ENCODE peak calls at places on chromosomes 11 and 22, in four cellular contexts. E is pancreas, P is colonic mucosa, B is sigmoid colon. Z is an unnamed sample.

GRCh38 chr11:2825261-2825885 is 60.2 kb downstream of the CDKN1C start:
- DNase-seq in E (peak; percentile 57), P (peak; percentile 66), B (peak; percentile 97), Z (peak; percentile 87)

GRCh38 chr11:39541945-39542351 is 1917.5 kb downstream of the LRRC4C start:
- DNase-seq in E (peak; percentile 12), P (no peak), B (no peak), Z (no peak)

GRCh38 chr22:36363378-36363931 is 24.3 kb downstream of the MYH9 start:
- DNase-seq in E (no peak), P (no peak), B (no peak), Z (no peak)

GRCh38 chr22:22378446-22379415 is 129.8 kb downstream of the ZNF280B start:
- DNase-seq in E (no peak), P (no peak), B (no peak), Z (no peak)

GRCh38 chr11:102806296-102806695 is 8.3 kb upstream of the MMP1 start:
- DNase-seq in E (no peak), P (no peak), B (no peak), Z (no peak)

GRCh38 chr22:42365337-42365865 is 66.8 kb downstream of the NFAM1 start:
- DNase-seq in E (no peak), P (no peak), B (peak; percentile 76), Z (no peak)

GRCh38 chr22:43399338-43399979 is 12.4 kb upstream of the MPPED1 start:
- DNase-seq in E (no peak), P (no peak), B (no peak), Z (no peak)

GRCh38 chr22:32380991-32381390 is 23.3 kb downstream of the RFPL3 start:
- DNase-seq in E (no peak), P (no peak), B (no peak), Z (no peak)

GRCh38 chr11:58086528-58086927 is 38.8 kb downstream of the OR9I1 start:
- DNase-seq in E (no peak), P (no peak), B (no peak), Z (no peak)

GRCh38 chr11:34629711-34630110 is 8.8 kb downstream of the EHF start:
- DNase-seq in E (no peak), P (no peak), B (no peak), Z (no peak)

GRCh38 chr11:66745356-66746235 is 16.6 kb upstream of the SPTBN2 start:
- DNase-seq in E (no peak), P (peak; percentile 83), B (no peak), Z (peak; percentile 77)

GRCh38 chr22:39524753-39525657 is 4.6 kb downstream of the ATF4 start:
- DNase-seq in E (no peak), P (no peak), B (no peak), Z (no peak)
- H3K4me1 ChIP-seq in E (peaks cover 33% of the 10 kb centered on the region), P (peaks cover 33% of the 10 kb centered on the region), B (peaks cover 80% of the 10 kb centered on the region), Z (peaks cover 72% of the 10 kb centered on the region)

GRCh38 chr22:20419664-20419951 is 18.0 kb downstream of the SCARF2 start:
- DNase-seq in E (no peak), P (no peak), B (peak; percentile 13), Z (no peak)
- H3K4me1 ChIP-seq in E (no peaks in the 10 kb centered on the region), P (peaks cover 7% of the 10 kb centered on the region), B (peaks cover 33% of the 10 kb centered on the region), Z (peaks cover 4% of the 10 kb centered on the region)

GRCh38 chr11:6745018-6745417 is 26.8 kb downstream of the OR2AG2 start:
- DNase-seq in E (no peak), P (no peak), B (no peak), Z (no peak)
- H3K4me1 ChIP-seq in E (no peaks in the 10 kb centered on the region), P (no peaks in the 10 kb centered on the region), B (no peaks in the 10 kb centered on the region), Z (peaks cover 12% of the 10 kb centered on the region)

GRCh38 chr22:40472579-40472978 is 102.2 kb downstream of the SGSM3 start:
- DNase-seq in E (no peak), P (no peak), B (no peak), Z (no peak)
- H3K4me1 ChIP-seq in E (no peaks in the 10 kb centered on the region), P (no peaks in the 10 kb centered on the region), B (peaks cover 19% of the 10 kb centered on the region), Z (peaks cover 14% of the 10 kb centered on the region)

GRCh38 chr11:68328374-68329091 is 16.1 kb downstream of the LRP5 start:
- DNase-seq in E (peak; percentile 57), P (peak; percentile 72), B (peak; percentile 72), Z (no peak)
- H3K4me1 ChIP-seq in E (peaks cover 31% of the 10 kb centered on the region), P (peaks cover 34% of the 10 kb centered on the region), B (peaks cover 98% of the 10 kb centered on the region), Z (peaks cover 82% of the 10 kb centered on the region)

DNA sequence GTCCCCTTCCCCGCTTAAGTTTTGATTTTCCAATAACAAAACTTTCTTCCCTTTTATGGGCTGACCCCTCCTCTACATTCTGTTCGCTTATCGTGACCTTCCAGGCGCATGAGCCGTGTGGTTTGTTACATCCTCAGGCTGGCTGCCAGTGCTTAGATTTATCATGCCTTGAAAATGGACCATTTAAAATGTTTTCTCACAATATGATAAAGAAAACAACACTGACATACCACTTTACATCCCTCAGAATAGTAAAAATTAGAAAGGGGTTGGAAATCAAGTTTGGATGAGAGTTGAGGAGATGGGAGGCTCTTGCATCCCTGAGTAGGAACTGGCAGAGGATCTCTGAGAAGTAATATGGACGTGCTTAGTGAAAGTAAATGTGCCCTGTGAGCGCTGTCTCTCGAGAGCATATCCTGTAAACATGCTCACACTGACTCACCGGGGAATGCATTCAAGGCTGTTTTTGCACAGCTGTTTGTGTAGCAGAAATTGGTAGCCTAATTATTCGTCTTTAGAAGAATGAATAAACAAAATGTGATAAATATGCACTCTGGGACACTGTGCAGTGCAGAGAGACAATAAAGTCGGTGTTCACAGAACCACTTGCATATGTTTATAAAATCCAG is 17.1 kb upstream of the TOLLIP start:
- DNase-seq in E (no peak), P (no peak), B (peak; percentile 64), Z (no peak)
- H3K4me1 ChIP-seq in E (no peaks in the 10 kb centered on the region), P (no peaks in the 10 kb centered on the region), B (peaks cover 14% of the 10 kb centered on the region), Z (no peaks in the 10 kb centered on the region)

GRCh38 chr11:43576834-43577521 is 103.6 kb upstream of the HSD17B12 start:
- DNase-seq in E (no peak), P (peak; percentile 57), B (no peak), Z (no peak)
- H3K4me1 ChIP-seq in E (peaks cover 19% of the 10 kb centered on the region), P (no peaks in the 10 kb centered on the region), B (peaks cover 59% of the 10 kb centered on the region), Z (peaks cover 33% of the 10 kb centered on the region)

GRCh38 chr11:13101836-13102574 is 92.9 kb downstream of the RASSF10 start:
- DNase-seq in E (no peak), P (no peak), B (no peak), Z (no peak)
- H3K4me1 ChIP-seq in E (peaks cover 10% of the 10 kb centered on the region), P (no peaks in the 10 kb centered on the region), B (no peaks in the 10 kb centered on the region), Z (peaks cover 8% of the 10 kb centered on the region)

DNA sequence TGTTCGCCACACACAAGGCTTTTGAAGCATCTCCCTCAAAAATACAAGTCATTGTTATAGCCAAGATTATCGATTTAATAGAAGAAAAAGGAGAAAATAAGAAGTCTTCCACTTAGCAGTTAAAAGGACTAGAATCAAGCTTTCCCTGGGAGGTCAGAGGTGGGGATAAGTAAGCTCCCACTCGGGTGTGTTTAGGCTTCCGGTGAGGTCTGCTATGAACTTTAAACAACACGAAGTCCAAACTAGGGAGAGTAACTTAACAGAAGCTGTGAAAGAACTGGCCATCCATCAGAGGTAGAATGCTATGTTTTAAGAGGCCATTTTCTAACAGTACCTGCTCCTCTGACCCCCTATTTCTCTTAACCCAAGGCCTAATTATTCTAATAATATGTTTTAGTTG is 91.4 kb upstream of the APOA1 start:
- DNase-seq in E (no peak), P (no peak), B (no peak), Z (no peak)
- H3K4me1 ChIP-seq in E (peaks cover 12% of the 10 kb centered on the region), P (no peaks in the 10 kb centered on the region), B (peaks cover 50% of the 10 kb centered on the region), Z (peaks cover 25% of the 10 kb centered on the region)

Z was measured in upper lobe of right lung.